ENCODE peak calls at places on chromosome 13, in five cellular contexts. I is tibial nerve, H is stomach, J is transverse colon, Y is ovary. O is an unnamed sample.

GRCh38 chr13:27355894-27356293 is 68.5 kb upstream of the GTF3A start:
- DNase-seq in Y (no peak), I (no peak), J (no peak), H (no peak), O (no peak)

GRCh38 chr13:114128624-114129522 is 3.5 kb downstream of the RASA3 start:
- DNase-seq in H (peak; percentile 67), J (peak; percentile 79), Y (peak; percentile 60), I (peak; percentile 55), O (no peak)

GRCh38 chr13:46361535-46361934 is 25.5 kb downstream of the RUBCNL start:
- DNase-seq in H (no peak), I (no peak), J (no peak), Y (no peak), O (no peak)

GRCh38 chr13:74662895-74663294 is 528.7 kb upstream of the KLF12 start:
- DNase-seq in H (no peak), J (no peak), Y (peak; percentile 29), I (no peak), O (no peak)

GRCh38 chr13:75761373-75761772 is 125.2 kb downstream of the LMO7 start:
- DNase-seq in H (no peak), Y (no peak), I (no peak), J (no peak), O (no peak)

GRCh38 chr13:98664924-98665637 is 87.4 kb downstream of the SLC15A1 start:
- DNase-seq in I (no peak), J (no peak), Y (no peak), H (no peak), O (no peak)

GRCh38 chr13:33487575-33488243 is 202.2 kb upstream of the STARD13 start:
- DNase-seq in Y (no peak), J (no peak), I (no peak), H (no peak), O (no peak)

GRCh38 chr13:63092461-63092860 is 1676.8 kb upstream of the PCDH20 start:
- DNase-seq in H (no peak), J (no peak), I (no peak), Y (no peak), O (no peak)

GRCh38 chr13:40477623-40478608 is 188.5 kb downstream of the FOXO1 start:
- DNase-seq in H (no peak), I (peak; percentile 44), Y (peak; percentile 50), J (no peak), O (no peak)

GRCh38 chr13:51832471-51833152 is 12.4 kb downstream of the TMEM272 start:
- DNase-seq in I (no peak), Y (no peak), J (peak; percentile 26), H (no peak), O (no peak)

GRCh38 chr13:30030141-30030750 is 179.8 kb upstream of the UBL3 start:
- DNase-seq in J (no peak), H (no peak), I (no peak), Y (no peak), O (no peak)

GRCh38 chr13:80379245-80379644 is 38.3 kb upstream of the SPRY2 start:
- DNase-seq in Y (no peak), H (no peak), I (no peak), J (no peak), O (no peak)

GRCh38 chr13:84616864-84617263 is 734.6 kb upstream of the SLITRK1 start:
- DNase-seq in H (no peak), Y (no peak), J (no peak), I (no peak), O (no peak)

GRCh38 chr13:46804391-46804815 is 7.4 kb upstream of the ESD start:
- DNase-seq in I (no peak), H (no peak), Y (no peak), J (no peak), O (no peak)

GRCh38 chr13:59452189-59452588 is 711.5 kb downstream of the DIAPH3 start:
- DNase-seq in Y (no peak), I (no peak), J (no peak), H (no peak), O (no peak)

GRCh38 chr13:68099616-68100015 is 869.5 kb upstream of the PCDH9 start:
- DNase-seq in J (no peak), H (no peak), Y (no peak), I (no peak), O (no peak)

GRCh38 chr13:51906581-51906980 is 44.8 kb downstream of the CCDC70 start:
- DNase-seq in J (peak; percentile 16), I (no peak), H (peak; percentile 74), Y (peak; percentile 47), O (no peak)

GRCh38 chr13:79647518-79647917 is 166.6 kb downstream of the NDFIP2 start:
- DNase-seq in Y (no peak), J (no peak), H (no peak), I (no peak), O (no peak)

GRCh38 chr13:33578786-33579185 is 239.2 kb upstream of the RFC3 start:
- DNase-seq in H (no peak), J (no peak), Y (no peak), I (no peak), O (no peak)

GRCh38 chr13:111506131-111506530 is 185.7 kb downstream of the TEX29 start:
- DNase-seq in J (no peak), H (peak; percentile 21), Y (no peak), I (no peak), O (no peak)

GRCh38 chr13:66759919-66760318 is 470.2 kb downstream of the PCDH9 start:
- DNase-seq in J (no peak), Y (no peak), I (no peak), H (no peak), O (no peak)

GRCh38 chr13:29886446-29886845 is 36.0 kb upstream of the UBL3 start:
- DNase-seq in I (no peak), Y (no peak), J (no peak), H (no peak), O (peak; percentile 79)

GRCh38 chr13:94345374-94346195 is 133.9 kb downstream of the DCT start:
- DNase-seq in I (no peak), J (no peak), H (no peak), Y (no peak), O (no peak)

GRCh38 chr13:22469421-22469820 is 711.4 kb upstream of the SGCG start:
- DNase-seq in Y (no peak), H (no peak), J (no peak), I (no peak), O (no peak)
- TF ChIP-seq EP300 in Y (no peak), H (no peak), J (no peak), I (no peak), O (no peak)

DNA sequence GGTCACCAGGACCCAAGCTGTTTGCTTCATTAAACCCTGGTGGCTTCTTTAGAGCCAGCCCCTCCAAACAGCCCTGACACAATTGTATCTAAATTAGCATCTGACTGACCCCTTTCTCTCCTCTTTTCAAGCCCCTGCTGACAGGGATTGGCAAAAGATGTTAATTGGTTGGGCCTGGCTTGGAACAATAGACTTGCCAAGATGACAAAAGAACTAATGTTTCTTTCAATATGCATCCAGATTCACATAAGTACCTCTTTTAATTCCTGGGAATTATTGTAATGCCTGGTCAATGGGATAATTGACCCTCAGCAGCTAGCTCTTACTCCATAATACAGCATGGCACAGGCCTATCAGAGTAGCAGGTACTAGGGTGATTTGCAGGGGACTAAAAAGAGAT is 140.8 kb downstream of the SHISA2 start:
- DNase-seq in I (no peak), H (no peak), Y (no peak), J (no peak), O (no peak)
- TF ChIP-seq EP300 in I (no peak), H (no peak), Y (no peak), J (no peak), O (no peak)

GRCh38 chr13:110136660-110137585 is 170.0 kb downstream of the COL4A1 start:
- DNase-seq in H (no peak), Y (no peak), I (no peak), J (no peak), O (peak; percentile 91)

GRCh38 chr13:110138700-110139036 is 168.3 kb downstream of the COL4A1 start:
- DNase-seq in H (no peak), I (no peak), Y (no peak), J (no peak), O (peak; percentile 91)

GRCh38 chr13:110137677-110138008 is 169.3 kb downstream of the COL4A1 start:
- DNase-seq in H (no peak), J (peak; percentile 40), Y (no peak), I (no peak), O (no peak)

GRCh38 chr13:110140099-110140498 is 166.9 kb downstream of the COL4A1 start:
- DNase-seq in J (no peak), H (no peak), Y (no peak), I (no peak), O (peak; percentile 14)

DNA sequence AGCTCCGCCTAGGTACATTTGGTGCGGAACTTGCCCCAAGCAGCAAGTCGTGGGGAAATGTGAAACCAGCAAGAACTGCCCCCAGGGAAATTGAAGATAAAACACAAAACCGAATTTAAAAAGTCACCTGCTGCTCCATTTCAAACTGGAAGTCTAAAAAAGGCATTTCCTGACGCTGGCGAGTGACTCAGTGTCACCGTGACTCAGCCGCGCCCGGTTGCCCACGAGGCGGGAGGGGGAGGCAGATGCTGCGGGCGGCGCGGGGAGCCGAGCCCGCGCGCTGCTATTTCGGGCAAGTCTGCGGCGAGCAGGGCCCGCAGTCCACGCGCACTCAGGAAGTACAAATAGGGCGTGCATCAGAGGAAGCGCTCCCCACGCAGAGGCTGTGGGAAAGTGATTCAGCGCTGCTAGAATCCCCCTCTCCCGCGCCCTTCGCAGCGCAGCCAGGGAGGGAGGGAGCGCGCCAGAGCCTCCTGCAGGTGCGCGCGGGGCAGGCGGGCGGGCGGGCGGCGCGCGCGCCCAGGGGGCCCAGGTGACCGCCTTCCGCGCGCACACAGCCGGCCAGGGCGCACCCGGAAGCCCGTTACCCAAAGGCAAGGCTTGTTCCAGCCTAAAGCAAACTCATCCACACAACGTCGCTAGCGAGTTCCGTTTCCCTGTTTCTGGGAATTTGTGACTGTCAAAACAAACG is 168.8 kb downstream of the COL4A1 start:
- DNase-seq in J (peak; percentile 49), H (peak; percentile 55), I (no peak), Y (peak; percentile 59), O (peak; percentile 92)
- TF ChIP-seq EP300 in J (no peak), H (peak; percentile 58), I (peak; percentile 70), Y (no peak), O (no peak)

GRCh38 chr13:42272115-42272756 is at the start of gene AKAP11:
- DNase-seq in H (peak; percentile 45), J (peak; percentile 51), Y (no peak), I (no peak), O (peak; percentile 91)

GRCh38 chr13:42270160-42270856 is 1.6 kb upstream of the AKAP11 start:
- DNase-seq in J (no peak), Y (no peak), I (no peak), H (no peak), O (no peak)

GRCh38 chr13:42272776-42273175 is 824 bp downstream of the AKAP11 start:
- DNase-seq in Y (no peak), I (no peak), J (no peak), H (no peak), O (no peak)

GRCh38 chr13:42270857-42271215 is 1.1 kb upstream of the AKAP11 start:
- DNase-seq in J (no peak), H (no peak), I (no peak), Y (no peak), O (no peak)

GRCh38 chr13:42271337-42272114 is 426 bp upstream of the AKAP11 start:
- DNase-seq in J (peak; percentile 94), I (peak; percentile 86), Y (peak; percentile 95), H (peak; percentile 90), O (peak; percentile 99)
- TF ChIP-seq EP300 in J (no peak), I (peak; percentile 65), Y (no peak), H (no peak), O (no peak)

O was measured in esophagus muscularis mucosa.